ENCODE peak calls at places on chromosomes 1 and 21, in nine cellular contexts. One of them, this sample, is unnamed.

GRCh38 chr1:14768589-14769304 is 170.3 kb downstream of the KAZN start:
- DNase-seq in NCI-H2029: no peak
- DNase-seq in brain microvascular endothelial cell: no peak
- DNase-seq in stimulated activated CD4-positive, alpha-beta T cell treated with anti-CD3 and anti-CD28 coated beads, TNF-alpha, amount 100 ng/mL, for 48 hours: no peak
- DNase-seq in foreskin fibroblast: no peak
- DNase-seq in effector memory CD8-positive, alpha-beta T cell: no peak
- DNase-seq in cardiac muscle cell: no peak
- DNase-seq in T-helper 1 cell: no peak
- DNase-seq in RCC 7860: no peak
- DNase-seq in this sample: no peak

GRCh38 chr1:22132517-22133235 is 10.2 kb downstream of the WNT4 start:
- DNase-seq in T-helper 1 cell: no peak
- DNase-seq in RCC 7860: peak; percentile 59
- DNase-seq in cardiac muscle cell: no peak
- DNase-seq in effector memory CD8-positive, alpha-beta T cell: no peak
- DNase-seq in stimulated activated CD4-positive, alpha-beta T cell treated with anti-CD3 and anti-CD28 coated beads, TNF-alpha, amount 100 ng/mL, for 48 hours: no peak
- DNase-seq in foreskin fibroblast: peak; percentile 86
- DNase-seq in brain microvascular endothelial cell: peak; percentile 25
- DNase-seq in NCI-H2029: no peak
- DNase-seq in this sample: no peak

GRCh38 chr1:6822530-6823359 is 37.5 kb downstream of the CAMTA1 start:
- DNase-seq in T-helper 1 cell: no peak
- DNase-seq in NCI-H2029: peak; percentile 10
- DNase-seq in stimulated activated CD4-positive, alpha-beta T cell treated with anti-CD3 and anti-CD28 coated beads, TNF-alpha, amount 100 ng/mL, for 48 hours: no peak
- DNase-seq in foreskin fibroblast: no peak
- DNase-seq in brain microvascular endothelial cell: no peak
- DNase-seq in effector memory CD8-positive, alpha-beta T cell: no peak
- DNase-seq in RCC 7860: no peak
- DNase-seq in cardiac muscle cell: peak; percentile 33
- DNase-seq in this sample: no peak

GRCh38 chr1:44807364-44808062 is 362 bp upstream of the DYNLT4 start:
- DNase-seq in brain microvascular endothelial cell: peak; percentile 99
- DNase-seq in stimulated activated CD4-positive, alpha-beta T cell treated with anti-CD3 and anti-CD28 coated beads, TNF-alpha, amount 100 ng/mL, for 48 hours: peak; percentile 88
- DNase-seq in NCI-H2029: peak; percentile 96
- DNase-seq in effector memory CD8-positive, alpha-beta T cell: peak; percentile 80
- DNase-seq in foreskin fibroblast: peak; percentile 100
- DNase-seq in RCC 7860: peak; percentile 100
- DNase-seq in cardiac muscle cell: peak; percentile 67
- DNase-seq in T-helper 1 cell: peak; percentile 94
- DNase-seq in this sample: peak; percentile 100

GRCh38 chr21:16829532-16829931 is 683.3 kb upstream of the CXADR start:
- DNase-seq in T-helper 1 cell: no peak
- DNase-seq in effector memory CD8-positive, alpha-beta T cell: no peak
- DNase-seq in cardiac muscle cell: no peak
- DNase-seq in brain microvascular endothelial cell: no peak
- DNase-seq in foreskin fibroblast: no peak
- DNase-seq in RCC 7860: no peak
- DNase-seq in stimulated activated CD4-positive, alpha-beta T cell treated with anti-CD3 and anti-CD28 coated beads, TNF-alpha, amount 100 ng/mL, for 48 hours: no peak
- DNase-seq in NCI-H2029: no peak
- DNase-seq in this sample: no peak

GRCh38 chr1:226108935-226109828 is 46.7 kb downstream of the H3-3A start:
- DNase-seq in foreskin fibroblast: peak; percentile 66
- DNase-seq in cardiac muscle cell: no peak
- DNase-seq in effector memory CD8-positive, alpha-beta T cell: no peak
- DNase-seq in RCC 7860: no peak
- DNase-seq in T-helper 1 cell: no peak
- DNase-seq in stimulated activated CD4-positive, alpha-beta T cell treated with anti-CD3 and anti-CD28 coated beads, TNF-alpha, amount 100 ng/mL, for 48 hours: no peak
- DNase-seq in brain microvascular endothelial cell: peak; percentile 56
- DNase-seq in NCI-H2029: no peak
- DNase-seq in this sample: no peak

GRCh38 chr1:41388517-41388916 is 27.3 kb downstream of the FOXO6 start:
- DNase-seq in RCC 7860: no peak
- DNase-seq in NCI-H2029: no peak
- DNase-seq in brain microvascular endothelial cell: no peak
- DNase-seq in foreskin fibroblast: no peak
- DNase-seq in T-helper 1 cell: no peak
- DNase-seq in stimulated activated CD4-positive, alpha-beta T cell treated with anti-CD3 and anti-CD28 coated beads, TNF-alpha, amount 100 ng/mL, for 48 hours: no peak
- DNase-seq in effector memory CD8-positive, alpha-beta T cell: no peak
- DNase-seq in cardiac muscle cell: no peak
- DNase-seq in this sample: no peak

GRCh38 chr1:85438353-85438752 is 26.6 kb downstream of the DDAH1 start:
- DNase-seq in T-helper 1 cell: no peak
- DNase-seq in foreskin fibroblast: peak; percentile 69
- DNase-seq in effector memory CD8-positive, alpha-beta T cell: no peak
- DNase-seq in NCI-H2029: no peak
- DNase-seq in brain microvascular endothelial cell: no peak
- DNase-seq in cardiac muscle cell: no peak
- DNase-seq in stimulated activated CD4-positive, alpha-beta T cell treated with anti-CD3 and anti-CD28 coated beads, TNF-alpha, amount 100 ng/mL, for 48 hours: no peak
- DNase-seq in RCC 7860: no peak
- DNase-seq in this sample: no peak

GRCh38 chr1:218874313-218874712 is 299.4 kb upstream of the LYPLAL1 start:
- DNase-seq in NCI-H2029: no peak
- DNase-seq in foreskin fibroblast: peak; percentile 16
- DNase-seq in brain microvascular endothelial cell: peak; percentile 92
- DNase-seq in RCC 7860: peak; percentile 89
- DNase-seq in stimulated activated CD4-positive, alpha-beta T cell treated with anti-CD3 and anti-CD28 coated beads, TNF-alpha, amount 100 ng/mL, for 48 hours: no peak
- DNase-seq in effector memory CD8-positive, alpha-beta T cell: no peak
- DNase-seq in T-helper 1 cell: no peak
- DNase-seq in cardiac muscle cell: no peak
- DNase-seq in this sample: peak; percentile 93

GRCh38 chr1:52423771-52424170 is 19.4 kb downstream of the PRPF38A start:
- DNase-seq in cardiac muscle cell: peak; percentile 17
- DNase-seq in stimulated activated CD4-positive, alpha-beta T cell treated with anti-CD3 and anti-CD28 coated beads, TNF-alpha, amount 100 ng/mL, for 48 hours: peak; percentile 49
- DNase-seq in T-helper 1 cell: peak; percentile 90
- DNase-seq in NCI-H2029: no peak
- DNase-seq in RCC 7860: no peak
- DNase-seq in foreskin fibroblast: no peak
- DNase-seq in effector memory CD8-positive, alpha-beta T cell: peak; percentile 73
- DNase-seq in brain microvascular endothelial cell: no peak
- DNase-seq in this sample: no peak

GRCh38 chr21:41564871-41565281 is 56.9 kb upstream of the TMPRSS2 start:
- DNase-seq in T-helper 1 cell: peak; percentile 80
- DNase-seq in effector memory CD8-positive, alpha-beta T cell: no peak
- DNase-seq in RCC 7860: no peak
- DNase-seq in brain microvascular endothelial cell: peak; percentile 35
- DNase-seq in NCI-H2029: no peak
- DNase-seq in foreskin fibroblast: peak; percentile 70
- DNase-seq in cardiac muscle cell: no peak
- DNase-seq in stimulated activated CD4-positive, alpha-beta T cell treated with anti-CD3 and anti-CD28 coated beads, TNF-alpha, amount 100 ng/mL, for 48 hours: no peak
- DNase-seq in this sample: no peak

GRCh38 chr1:97743129-97743528 is 177.7 kb downstream of the DPYD start:
- DNase-seq in RCC 7860: no peak
- DNase-seq in cardiac muscle cell: no peak
- DNase-seq in stimulated activated CD4-positive, alpha-beta T cell treated with anti-CD3 and anti-CD28 coated beads, TNF-alpha, amount 100 ng/mL, for 48 hours: no peak
- DNase-seq in brain microvascular endothelial cell: no peak
- DNase-seq in T-helper 1 cell: no peak
- DNase-seq in foreskin fibroblast: no peak
- DNase-seq in NCI-H2029: no peak
- DNase-seq in effector memory CD8-positive, alpha-beta T cell: no peak
- DNase-seq in this sample: no peak

GRCh38 chr1:18948913-18949688 is 7.4 kb downstream of the IFFO2 start:
- DNase-seq in foreskin fibroblast: peak; percentile 81
- DNase-seq in RCC 7860: peak; percentile 23
- DNase-seq in stimulated activated CD4-positive, alpha-beta T cell treated with anti-CD3 and anti-CD28 coated beads, TNF-alpha, amount 100 ng/mL, for 48 hours: no peak
- DNase-seq in brain microvascular endothelial cell: peak; percentile 66
- DNase-seq in T-helper 1 cell: no peak
- DNase-seq in effector memory CD8-positive, alpha-beta T cell: no peak
- DNase-seq in NCI-H2029: no peak
- DNase-seq in cardiac muscle cell: peak; percentile 35
- DNase-seq in this sample: no peak

GRCh38 chr1:147273409-147274307 is 31.2 kb downstream of the CHD1L start:
- DNase-seq in foreskin fibroblast: peak; percentile 91
- DNase-seq in NCI-H2029: peak; percentile 24
- DNase-seq in brain microvascular endothelial cell: peak; percentile 76
- DNase-seq in RCC 7860: peak; percentile 39
- DNase-seq in effector memory CD8-positive, alpha-beta T cell: peak; percentile 27
- DNase-seq in T-helper 1 cell: peak; percentile 50
- DNase-seq in stimulated activated CD4-positive, alpha-beta T cell treated with anti-CD3 and anti-CD28 coated beads, TNF-alpha, amount 100 ng/mL, for 48 hours: no peak
- DNase-seq in cardiac muscle cell: peak; percentile 50
- DNase-seq in this sample: peak; percentile 79

GRCh38 chr1:110002695-110003094 is 18.1 kb downstream of the AHCYL1 start:
- DNase-seq in effector memory CD8-positive, alpha-beta T cell: no peak
- DNase-seq in RCC 7860: no peak
- DNase-seq in brain microvascular endothelial cell: no peak
- DNase-seq in stimulated activated CD4-positive, alpha-beta T cell treated with anti-CD3 and anti-CD28 coated beads, TNF-alpha, amount 100 ng/mL, for 48 hours: no peak
- DNase-seq in T-helper 1 cell: no peak
- DNase-seq in cardiac muscle cell: no peak
- DNase-seq in NCI-H2029: no peak
- DNase-seq in foreskin fibroblast: no peak
- DNase-seq in this sample: no peak

GRCh38 chr1:204826970-204827369 is 43.7 kb upstream of the NFASC start:
- DNase-seq in NCI-H2029: no peak
- DNase-seq in RCC 7860: no peak
- DNase-seq in brain microvascular endothelial cell: no peak
- DNase-seq in foreskin fibroblast: peak; percentile 22
- DNase-seq in stimulated activated CD4-positive, alpha-beta T cell treated with anti-CD3 and anti-CD28 coated beads, TNF-alpha, amount 100 ng/mL, for 48 hours: peak; percentile 8
- DNase-seq in effector memory CD8-positive, alpha-beta T cell: no peak
- DNase-seq in T-helper 1 cell: no peak
- DNase-seq in cardiac muscle cell: peak; percentile 62
- DNase-seq in this sample: no peak

GRCh38 chr1:42966688-42967609 is 8.3 kb upstream of the SLC2A1 start:
- DNase-seq in brain microvascular endothelial cell: peak; percentile 87
- DNase-seq in RCC 7860: peak; percentile 97
- DNase-seq in T-helper 1 cell: no peak
- DNase-seq in stimulated activated CD4-positive, alpha-beta T cell treated with anti-CD3 and anti-CD28 coated beads, TNF-alpha, amount 100 ng/mL, for 48 hours: no peak
- DNase-seq in effector memory CD8-positive, alpha-beta T cell: no peak
- DNase-seq in NCI-H2029: peak; percentile 98
- DNase-seq in cardiac muscle cell: no peak
- DNase-seq in foreskin fibroblast: peak; percentile 95
- DNase-seq in this sample: no peak